ENCODE peak calls at places on chromosome 14, in nine cellular contexts. N is neural progenitor cell, T is GM23338, B is lung, S is BE2C, F is astrocyte, Y is bronchial epithelial cell, J is fibroblast of villous mesenchyme, W is adrenal gland. C is an unnamed sample.

GRCh38 chr14:50067723-50068495 is 48.5 kb downstream of the VCPKMT start:
- DNase-seq in W (peak), B (no peak), N (no peak), F (peak), S (no peak), T (no peak), J (no peak), Y (peak), C (peak)

GRCh38 chr14:104678901-104679705 is 10.3 kb upstream of the INF2 start:
- DNase-seq in F (no peak), Y (no peak), S (no peak), N (no peak), B (no peak), W (no peak), J (no peak), T (no peak), C (no peak)

GRCh38 chr14:56949828-56950227 is 139.5 kb upstream of the OTX2 start:
- DNase-seq in J (no peak), T (no peak), Y (peak), S (no peak), B (peak), N (no peak), W (no peak), F (peak), C (peak)

GRCh38 chr14:55976219-55976618 is 142.0 kb upstream of the PELI2 start:
- DNase-seq in N (no peak), W (no peak), J (no peak), Y (no peak), S (no peak), B (no peak), T (no peak), F (no peak), C (no peak)

GRCh38 chr14:104892517-104893434 is 27.7 kb downstream of the CEP170B start:
- DNase-seq in Y (no peak), F (no peak), W (peak), N (no peak), S (peak), J (no peak), B (no peak), T (no peak), C (peak)

GRCh38 chr14:65910108-65910507 is 497.6 kb downstream of the FUT8 start:
- DNase-seq in J (peak), Y (peak), B (no peak), T (no peak), F (peak), W (no peak), S (no peak), N (no peak), C (peak)

GRCh38 chr14:68873379-68873778 is 80.5 kb upstream of the ZFP36L1 start:
- DNase-seq in F (no peak), S (peak), J (no peak), B (no peak), W (no peak), T (no peak), Y (no peak), N (no peak), C (no peak)

GRCh38 chr14:79613625-79614024 is 597.7 kb downstream of the DIO2 start:
- DNase-seq in S (no peak), B (no peak), W (no peak), F (no peak), N (no peak), J (no peak), Y (no peak), T (no peak), C (no peak)

GRCh38 chr14:64363265-64363840 is 24.8 kb upstream of the MTHFD1 start:
- DNase-seq in F (peak), W (no peak), Y (peak), B (no peak), J (peak), N (no peak), S (no peak), T (no peak), C (peak)

GRCh38 chr14:63178912-63179311 is 25.3 kb upstream of the RHOJ start:
- DNase-seq in N (no peak), B (no peak), T (no peak), J (no peak), Y (peak), W (no peak), F (peak), S (no peak), C (peak)

GRCh38 chr14:99427632-99428315 is 52.9 kb downstream of the SETD3 start:
- DNase-seq in B (no peak), F (peak), N (no peak), J (peak), T (no peak), Y (no peak), W (no peak), S (peak), C (no peak)

GRCh38 chr14:58749066-58749669 is 111.4 kb downstream of the DACT1 start:
- DNase-seq in N (no peak), Y (peak), S (no peak), W (peak), J (peak), T (no peak), F (peak), B (no peak), C (peak)

GRCh38 chr14:104320611-104321086 is 182.3 kb downstream of the KIF26A start:
- DNase-seq in J (no peak), S (no peak), T (no peak), N (no peak), W (peak), F (no peak), Y (no peak), B (no peak), C (no peak)

GRCh38 chr14:32370720-32371119 is 41.6 kb downstream of the AKAP6 start:
- DNase-seq in W (no peak), B (no peak), F (peak), T (no peak), J (peak), N (no peak), Y (peak), S (no peak), C (peak)

GRCh38 chr14:81110186-81110585 is 110.6 kb downstream of the GTF2A1 start:
- DNase-seq in S (no peak), B (no peak), T (no peak), F (no peak), N (no peak), W (no peak), Y (no peak), J (no peak), C (no peak)

GRCh38 chr14:104277416-104278213 is 139.2 kb downstream of the KIF26A start:
- DNase-seq in W (peak), S (peak), N (no peak), Y (no peak), T (no peak), B (no peak), J (no peak), F (no peak), C (no peak)

GRCh38 chr14:104263671-104264358 is 125.4 kb downstream of the KIF26A start:
- DNase-seq in S (peak), T (no peak), F (no peak), B (no peak), Y (no peak), W (peak), J (no peak), N (no peak), C (no peak)

GRCh38 chr14:68492889-68493288 is 300.0 kb downstream of the ZFP36L1 start:
- DNase-seq in N (no peak), S (no peak), J (no peak), B (no peak), W (no peak), Y (no peak), T (peak), F (no peak), C (no peak)

GRCh38 chr14:78356406-78356805 is 186.2 kb downstream of the NRXN3 start:
- DNase-seq in N (peak), T (peak), W (no peak), B (no peak), Y (no peak), J (no peak), F (no peak), S (no peak), C (no peak)

GRCh38 chr14:34722723-34723545 is 8.5 kb upstream of the CFL2 start:
- DNase-seq in Y (peak), B (no peak), S (peak), J (peak), F (no peak), T (peak), N (peak), W (peak), C (peak)

GRCh38 chr14:104420990-104421389 is 158.6 kb upstream of the C14orf180 start:
- DNase-seq in F (no peak), B (no peak), Y (no peak), N (no peak), J (no peak), T (no peak), W (peak), S (no peak), C (no peak)

GRCh38 chr14:77882098-77882497 is 82.2 kb downstream of the ADCK1 start:
- DNase-seq in B (no peak), Y (no peak), J (no peak), F (no peak), S (peak), N (no peak), T (no peak), W (peak), C (no peak)

GRCh38 chr14:61154606-61155005 is 126.5 kb downstream of the TMEM30B start:
- DNase-seq in T (no peak), B (no peak), F (peak), S (no peak), Y (no peak), W (no peak), N (no peak), J (no peak), C (peak)

GRCh38 chr14:63840981-63841380 is 11.8 kb upstream of the SYNE2 start:
- DNase-seq in J (peak), F (no peak), S (peak), T (peak), N (peak), B (no peak), Y (no peak), W (peak), C (peak)

GRCh38 chr14:59428581-59429012 is 36.6 kb downstream of the GPR135 start:
- DNase-seq in W (no peak), N (no peak), S (no peak), B (no peak), F (peak), T (no peak), Y (peak), J (peak), C (peak)

GRCh38 chr14:51006781-51007211 is 62.5 kb upstream of the PYGL start:
- DNase-seq in S (peak), W (peak), B (peak), T (no peak), Y (peak), J (peak), F (peak), N (no peak), C (no peak)

GRCh38 chr14:73049428-73049827 is 8.9 kb upstream of the RBM25 start:
- DNase-seq in S (no peak), F (no peak), N (peak), W (no peak), Y (no peak), B (no peak), T (no peak), J (peak), C (peak)

GRCh38 chr14:68075382-68076029 is 255.9 kb downstream of the RAD51B start:
- DNase-seq in Y (no peak), N (peak), S (no peak), J (no peak), B (no peak), F (no peak), T (no peak), W (no peak), C (no peak)

GRCh38 chr14:23631702-23632460 is 4.3 kb upstream of the DHRS2 start:
- DNase-seq in T (peak), J (peak), B (peak), W (peak), Y (peak), S (peak), N (peak), F (peak), C (peak)

GRCh38 chr14:23632461-23633159 is 3.6 kb upstream of the DHRS2 start:
- DNase-seq in F (no peak), T (no peak), Y (no peak), J (no peak), N (no peak), W (no peak), S (no peak), B (no peak), C (no peak)

GRCh38 chr14:23630687-23631086 is 5.5 kb upstream of the DHRS2 start:
- DNase-seq in F (no peak), W (no peak), S (no peak), B (no peak), N (no peak), J (no peak), Y (no peak), T (no peak), C (no peak)

GRCh38 chr14:23631234-23631633 is 4.9 kb upstream of the DHRS2 start:
- DNase-seq in W (no peak), J (no peak), F (no peak), Y (no peak), T (no peak), N (no peak), S (no peak), B (no peak), C (no peak)

GRCh38 chr14:23633160-23633701 is 2.9 kb upstream of the DHRS2 start:
- DNase-seq in N (peak), T (peak), B (no peak), W (no peak), S (no peak), J (no peak), Y (no peak), F (no peak), C (peak)
- TF ChIP-seq CTCF in N (peak), T (no peak), B (no peak), W (no peak), S (no peak), J (peak), Y (no peak), F (no peak), C (peak)

GRCh38 chr14:39668449-39668848 is 236.2 kb upstream of the FBXO33 start:
- DNase-seq in B (no peak), J (no peak), T (no peak), W (no peak), Y (peak), N (no peak), S (no peak), F (no peak), C (no peak)

GRCh38 chr14:39673141-39674133 is 241.2 kb upstream of the FBXO33 start:
- DNase-seq in B (no peak), T (peak), J (no peak), N (peak), Y (peak), S (no peak), W (no peak), F (peak), C (peak)
- H3K4me3 ChIP-seq in B (no peak), T (no peak), J (no peak), N (no peak), Y (no peak), S (no peak), W (no peak), F (no peak), C (no peak)

GRCh38 chr14:70789961-70790360 is 19.4 kb downstream of the MAP3K9 start:
- DNase-seq in N (no peak), S (no peak), T (no peak), Y (no peak), J (no peak), F (no peak), B (no peak), W (no peak), C (no peak)
- TF ChIP-seq CTCF in N (no peak), S (no peak), T (no peak), Y (no peak), J (no peak), F (no peak), B (no peak), W (no peak), C (no peak)

DNA sequence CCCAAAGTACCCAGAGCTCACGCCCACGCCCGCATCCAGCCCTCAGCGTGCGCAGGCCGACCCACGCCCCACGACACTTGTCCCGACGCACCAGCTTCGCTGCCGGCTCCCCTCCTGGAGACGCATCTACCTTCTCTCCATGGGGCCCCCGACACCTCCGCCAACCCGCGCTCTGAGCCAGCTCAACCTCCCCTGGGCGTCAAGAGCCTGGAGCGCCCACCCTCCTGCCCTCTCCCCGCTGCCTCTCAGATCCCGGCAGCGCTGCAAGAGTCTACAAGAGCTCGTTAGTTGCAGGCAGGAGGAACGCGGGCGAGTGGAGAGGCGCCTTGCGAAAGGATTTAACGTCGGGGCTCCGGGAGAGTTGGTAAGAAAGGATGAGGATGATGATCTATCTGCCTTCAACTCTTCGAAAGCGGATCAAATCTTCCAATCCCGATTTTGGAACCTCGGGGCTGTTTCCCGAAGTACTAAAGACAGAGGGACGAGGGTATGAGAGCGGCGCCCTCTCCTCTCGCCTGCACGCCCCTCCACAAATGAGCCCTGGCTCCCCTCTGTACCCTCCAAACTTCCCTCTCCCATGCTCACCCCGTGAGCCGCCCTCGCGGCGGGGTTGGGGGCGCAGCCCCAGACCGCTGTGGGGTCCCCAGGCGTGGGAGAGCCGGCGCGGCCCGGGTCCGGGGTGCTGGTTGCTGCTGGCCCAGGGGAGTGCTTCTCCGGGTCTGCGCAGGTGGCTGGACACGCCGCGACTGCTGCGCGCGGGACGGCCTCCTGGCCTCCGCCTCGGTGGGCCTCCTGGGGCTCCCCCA is 968 bp downstream of the LTBP2 start:
- DNase-seq in J (peak), Y (no peak), T (peak), W (no peak), F (no peak), B (no peak), S (no peak), N (peak), C (peak)
- H3K4me3 ChIP-seq in J (peak), Y (peak), T (peak), W (no peak), F (peak), B (peak), S (no peak), N (peak), C (peak)

GRCh38 chr14:52551205-52551604 is 1.1 kb downstream of the TXNDC16 start:
- DNase-seq in J (no peak), S (no peak), N (no peak), B (no peak), W (no peak), T (no peak), F (no peak), Y (no peak), C (no peak)

GRCh38 chr14:52551696-52552062 is 626 bp downstream of the TXNDC16 start:
- DNase-seq in B (no peak), N (peak), F (peak), J (peak), Y (peak), S (peak), T (no peak), W (no peak), C (peak)

GRCh38 chr14:52552063-52552988 is at the start of the genes GPR137C and TXNDC16:
- DNase-seq in J (peak), S (peak), F (peak), W (peak), T (peak), Y (peak), N (peak), B (peak), C (peak)

GRCh38 chr14:52553002-52553670 is 500 bp downstream of the GPR137C start:
- DNase-seq in W (peak), N (peak), B (no peak), T (peak), Y (no peak), S (peak), J (peak), F (no peak), C (peak)

DNA sequence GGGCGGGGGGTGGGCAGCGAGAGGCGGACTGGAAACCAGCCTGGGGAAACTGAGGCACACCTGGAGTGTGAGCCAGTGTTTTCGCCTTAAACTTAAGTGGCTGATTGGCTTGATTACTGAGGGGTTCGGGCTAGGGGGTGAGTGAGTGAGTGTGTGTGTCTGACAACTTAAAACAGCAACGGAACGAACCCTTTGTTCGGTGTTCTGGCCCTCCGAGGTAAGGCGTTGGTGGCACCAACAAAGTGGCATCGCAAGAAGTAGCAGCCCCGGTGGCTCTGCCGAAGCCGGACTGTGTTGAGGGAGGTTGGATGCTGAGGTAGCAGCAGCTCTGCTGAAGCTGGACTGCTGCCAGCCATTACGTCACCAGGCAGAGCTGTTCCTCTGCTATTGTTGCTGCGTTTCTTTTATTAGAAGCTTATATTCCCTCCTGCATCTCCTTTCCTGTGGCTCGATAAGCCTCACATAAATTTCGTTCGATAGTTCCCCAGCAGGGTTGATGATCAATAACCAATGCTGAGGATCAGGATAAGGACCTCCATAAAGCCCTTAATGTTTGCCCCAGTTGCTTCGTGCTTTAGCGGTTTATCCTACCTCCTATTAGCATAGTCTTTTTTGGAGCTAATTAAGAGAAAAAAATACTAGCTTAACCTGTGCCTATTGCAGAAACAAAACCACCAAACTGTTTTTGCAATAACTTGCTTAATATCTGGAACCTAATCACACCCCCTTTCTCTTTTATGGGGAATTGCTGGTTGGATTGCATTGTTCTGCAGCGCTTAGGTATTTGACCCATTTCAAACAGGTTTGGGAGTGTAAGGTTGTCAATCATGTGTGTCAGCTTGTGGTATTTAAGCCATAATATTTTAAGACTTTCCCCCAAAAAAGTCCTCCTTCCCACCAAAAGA is 1.3 kb downstream of the GPR137C start:
- DNase-seq in J (peak), W (peak), B (peak), N (peak), S (peak), T (peak), F (peak), Y (peak), C (peak)
- TF ChIP-seq CTCF in J (no peak), W (no peak), B (no peak), N (no peak), S (no peak), T (no peak), F (no peak), Y (no peak), C (no peak)

DNA sequence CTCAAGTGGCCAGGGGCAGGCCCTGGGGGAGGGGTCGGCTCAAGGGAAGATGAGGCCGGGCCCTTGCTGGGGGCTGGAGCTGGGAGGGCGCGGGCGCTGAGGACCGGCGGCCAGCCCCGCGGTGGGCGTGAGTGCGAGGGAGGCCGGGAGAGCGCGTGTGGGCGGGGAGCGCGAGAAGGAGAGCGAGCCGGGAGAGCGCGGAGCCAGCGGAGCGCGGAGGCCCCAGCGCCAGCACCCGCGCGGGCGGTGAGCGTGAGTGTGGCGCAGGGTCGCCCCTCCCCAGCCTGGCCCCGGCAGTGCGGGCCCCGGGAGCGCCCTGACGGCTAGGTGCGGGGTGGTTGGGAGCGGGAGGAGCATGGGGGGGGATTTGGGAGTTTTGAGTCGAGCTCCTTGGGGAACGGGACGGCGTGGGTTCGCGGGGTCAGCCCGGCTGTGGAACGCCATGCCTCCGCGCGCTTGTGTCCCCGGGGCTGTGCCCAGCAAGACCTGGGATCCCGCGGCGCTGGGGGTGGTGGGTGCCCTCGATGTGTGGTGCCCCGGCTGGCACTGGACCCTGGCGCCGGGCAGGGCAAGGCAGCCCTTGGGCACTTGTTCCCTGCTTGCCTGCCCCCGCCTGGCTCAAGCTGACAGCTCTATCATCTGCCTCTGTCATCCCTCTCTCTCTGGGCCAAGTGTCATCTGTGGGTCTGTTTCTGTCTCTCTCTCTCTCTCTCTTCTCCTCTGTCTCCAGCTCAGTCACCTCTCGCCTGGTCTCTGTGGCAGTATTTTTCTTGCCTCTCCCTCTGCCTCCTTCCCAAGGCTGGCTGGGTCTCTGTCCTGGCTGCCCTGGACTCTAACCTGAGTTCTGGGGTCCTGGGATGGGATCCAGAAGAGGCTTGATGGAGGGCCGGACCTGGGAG is at the start of gene LBHD2:
- DNase-seq in J (peak), T (peak), N (peak), S (peak), W (no peak), B (no peak), Y (no peak), F (no peak), C (no peak)
- H3K4me3 ChIP-seq in J (peak), T (peak), N (peak), S (no peak), W (no peak), B (no peak), Y (no peak), F (no peak), C (no peak)

C was measured in choroid plexus epithelial cell.